ENCODE peak calls at places on chromosomes 12 and 14, in ten cellular contexts. U, I, W, A, C, H, K, T, J and Q are unnamed samples.

GRCh38 chr12:115872212-115872611 is 405.3 kb downstream of the MED13L start:
- DNase-seq in U (no peak), I (no peak), W (no peak), A (no peak), C (no peak), H (no peak), K (no peak), T (no peak), J (no peak), Q (no peak)

GRCh38 chr12:26121841-26122680 is 2.8 kb downstream of the BHLHE41 start:
- DNase-seq in U (peak; percentile 46), I (peak; percentile 33), W (no peak), A (no peak), C (peak; percentile 51), H (peak; percentile 41), K (no peak), T (no peak), J (no peak), Q (peak; percentile 53)

GRCh38 chr12:14201291-14201690 is 164.2 kb upstream of the ATF7IP start:
- DNase-seq in U (no peak), I (no peak), W (no peak), A (no peak), C (no peak), H (no peak), K (no peak), T (no peak), J (no peak), Q (no peak)

GRCh38 chr14:70919774-70920173 is 12.5 kb downstream of the PCNX1 start:
- DNase-seq in U (no peak), I (no peak), W (no peak), A (no peak), C (no peak), H (no peak), K (no peak), T (no peak), J (no peak), Q (no peak)

GRCh38 chr12:124763594-124763979 is 100.1 kb downstream of the SCARB1 start:
- DNase-seq in U (no peak), I (no peak), W (no peak), A (no peak), C (no peak), H (no peak), K (no peak), T (no peak), J (no peak), Q (no peak)

GRCh38 chr12:69055280-69055679 is 122.3 kb upstream of the CPM start:
- DNase-seq in U (no peak), I (no peak), W (no peak), A (no peak), C (no peak), H (no peak), K (no peak), T (no peak), J (no peak), Q (no peak)

GRCh38 chr12:701896-702539 is 38.8 kb upstream of the NINJ2 start:
- DNase-seq in U (no peak), I (no peak), W (no peak), A (no peak), C (no peak), H (no peak), K (no peak), T (no peak), J (no peak), Q (no peak)

GRCh38 chr12:110790301-110790700 is 47.6 kb upstream of the PPP1CC start:
- DNase-seq in U (no peak), I (no peak), W (no peak), A (no peak), C (no peak), H (no peak), K (no peak), T (no peak), J (no peak), Q (no peak)

GRCh38 chr12:92446082-92446460 is 256.7 kb upstream of the PLEKHG7 start:
- DNase-seq in U (no peak), I (no peak), W (no peak), A (no peak), C (no peak), H (no peak), K (no peak), T (no peak), J (no peak), Q (no peak)

DNA sequence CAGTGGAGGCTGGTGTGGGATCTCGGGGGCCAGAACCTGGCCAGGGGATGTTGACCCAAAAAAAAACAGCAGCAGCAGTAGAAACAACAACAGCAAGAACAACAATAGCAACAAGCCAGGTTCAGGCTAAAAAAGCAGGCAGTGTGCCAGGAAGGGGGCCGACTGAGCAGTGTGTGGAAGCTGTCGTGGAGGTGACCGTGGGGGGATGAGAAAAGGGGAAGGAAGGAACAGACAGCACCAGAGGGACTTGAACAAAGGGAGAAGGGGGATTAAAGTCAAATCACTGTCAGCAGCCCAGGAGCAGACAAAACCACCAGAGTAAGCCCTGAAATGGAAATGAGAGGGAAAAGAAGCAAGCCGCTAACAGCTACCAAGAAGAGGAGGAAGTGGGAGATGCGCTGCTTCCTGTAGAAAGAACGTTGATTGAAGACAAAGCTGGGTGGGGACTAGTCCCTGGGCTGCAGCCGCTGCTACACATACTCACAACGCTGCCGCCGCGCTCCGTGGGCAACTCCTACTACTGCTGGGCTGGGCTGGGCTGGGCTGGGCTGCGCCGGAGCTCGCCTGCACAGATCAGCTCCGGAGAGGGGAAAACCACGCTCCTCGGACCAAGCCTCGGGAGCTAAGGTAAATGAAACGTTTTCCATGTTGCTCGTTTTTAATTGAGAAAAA is at the start of gene GNG2:
- DNase-seq in U (peak; percentile 69), I (peak; percentile 79), W (peak; percentile 68), A (peak; percentile 79), C (peak; percentile 87), H (peak; percentile 81), K (peak; percentile 40), T (no peak), J (peak; percentile 91), Q (peak; percentile 71)
- TF ChIP-seq POLR2A in U (no peak), I (peak; percentile 81), W (no peak), A (no peak), C (peak; percentile 55), H (peak; percentile 44), K (no peak), T (no peak), J (peak; percentile 51), Q (peak; percentile 66)

GRCh38 chr14:39181693-39182047 is 6.6 kb downstream of the PNN start:
- DNase-seq in U (no peak), I (no peak), W (no peak), A (no peak), C (no peak), H (no peak), K (no peak), T (no peak), J (no peak), Q (no peak)
- TF ChIP-seq POLR2A in U (no peak), I (no peak), W (no peak), A (no peak), C (no peak), H (no peak), K (no peak), T (no peak), J (no peak), Q (no peak)

DNA sequence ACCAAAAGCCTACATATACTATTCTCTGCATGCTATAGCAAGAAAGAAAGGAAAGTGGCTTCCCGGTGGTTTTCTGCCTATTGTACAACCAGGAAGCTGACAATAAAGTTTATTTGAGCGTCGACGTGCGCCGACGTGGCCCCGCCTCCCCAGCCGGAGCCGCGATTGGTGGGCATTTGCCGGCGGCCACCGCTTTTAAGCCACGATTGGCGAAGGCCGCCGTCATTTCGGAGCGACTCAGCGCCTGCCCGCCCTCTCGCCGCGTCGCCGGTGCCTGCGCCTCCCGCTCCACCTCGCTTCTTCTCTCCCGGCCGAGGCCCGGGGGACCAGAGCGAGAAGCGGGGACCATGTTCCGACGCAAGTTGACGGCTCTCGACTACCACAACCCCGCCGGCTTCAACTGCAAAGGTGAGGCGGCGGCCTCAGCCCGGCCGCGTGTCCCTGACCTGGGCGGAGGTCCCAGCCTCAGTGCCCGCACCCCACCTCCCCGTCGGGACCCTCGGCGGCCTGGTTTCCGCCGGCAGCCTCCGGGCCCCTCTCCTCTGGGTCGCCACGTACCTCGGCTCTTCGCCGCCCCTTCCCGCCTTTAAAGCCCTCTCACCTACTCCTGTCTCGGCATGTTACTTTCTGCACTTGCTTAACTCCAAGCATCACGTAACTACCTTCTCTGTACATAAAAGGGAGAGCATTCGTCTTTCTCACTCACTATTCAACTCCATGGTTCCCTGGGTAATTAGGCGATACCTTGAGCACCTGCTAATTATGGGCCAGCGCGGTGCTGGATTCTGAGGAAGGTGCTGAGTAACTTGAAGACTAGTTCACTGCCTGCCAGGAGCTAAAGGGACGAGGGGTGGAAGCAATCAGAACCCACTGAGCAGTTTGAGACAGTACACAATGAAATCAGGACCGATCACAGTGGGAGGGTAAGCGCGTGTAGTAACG is at the start of gene RTRAF:
- DNase-seq in U (peak; percentile 93), I (peak; percentile 94), W (peak; percentile 91), A (peak; percentile 95), C (peak; percentile 96), H (peak; percentile 96), K (peak; percentile 79), T (peak; percentile 68), J (peak; percentile 97), Q (peak; percentile 96)
- TF ChIP-seq POLR2A in U (peak; percentile 70), I (peak; percentile 88), W (peak; percentile 58), A (peak; percentile 78), C (peak; percentile 87), H (peak; percentile 90), K (peak; percentile 78), T (peak; percentile 77), J (peak; percentile 82), Q (peak; percentile 89)

GRCh38 chr12:54277823-54278276 is 2.1 kb downstream of the CBX5 start:
- DNase-seq in U (no peak), I (peak; percentile 56), W (no peak), A (no peak), C (no peak), H (no peak), K (no peak), T (no peak), J (no peak), Q (no peak)

GRCh38 chr12:54276368-54276767 is 3.6 kb downstream of the CBX5 start:
- DNase-seq in U (no peak), I (no peak), W (no peak), A (no peak), C (no peak), H (no peak), K (no peak), T (no peak), J (no peak), Q (no peak)

GRCh38 chr12:54280401-54281260 is at the start of gene HNRNPA1:
- DNase-seq in U (peak; percentile 94), I (peak; percentile 99), W (peak; percentile 99), A (peak; percentile 96), C (peak; percentile 95), H (peak; percentile 98), K (peak; percentile 99), T (peak; percentile 98), J (peak; percentile 99), Q (peak; percentile 100)

GRCh38 chr12:54279632-54280400 is at the start of gene CBX5:
- DNase-seq in U (peak; percentile 100), I (peak; percentile 99), W (peak; percentile 99), A (peak; percentile 100), C (peak; percentile 99), H (peak; percentile 100), K (peak; percentile 99), T (peak; percentile 96), J (peak; percentile 100), Q (peak; percentile 99)

DNA sequence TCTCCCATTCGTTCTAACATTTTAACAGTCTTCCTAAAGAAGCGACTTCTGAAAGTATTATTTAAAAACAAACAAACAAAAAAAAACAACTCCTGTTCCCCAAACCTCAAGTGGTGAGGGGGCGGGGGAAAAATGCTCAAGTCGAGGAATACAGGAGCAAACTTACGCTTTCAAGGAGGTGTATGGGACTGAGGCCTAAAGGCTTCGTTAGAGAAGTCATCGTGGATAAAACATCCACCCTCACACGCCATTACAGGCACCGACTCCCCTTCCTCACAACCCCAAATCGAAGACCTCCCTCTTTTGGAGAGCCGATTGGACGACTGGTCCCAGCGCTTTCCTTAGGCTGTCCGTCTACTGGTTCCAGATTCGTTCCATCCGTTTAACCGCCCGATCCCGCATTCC is 693 bp downstream of the CBX5 start:
- DNase-seq in U (no peak), I (no peak), W (no peak), A (no peak), C (no peak), H (no peak), K (no peak), T (no peak), J (no peak), Q (no peak)
- TF ChIP-seq POLR2A in U (peak; percentile 66), I (no peak), W (no peak), A (peak; percentile 54), C (no peak), H (no peak), K (no peak), T (no peak), J (no peak), Q (no peak)